ENCODE peak calls at places on chromosome 20, in eight cellular contexts. E is tibial artery; D is stimulated activated CD4-positive, alpha-beta T cell treated with anti-CD3 and anti-CD28 coated beads, Interleukin-15, amount 100 ng/mL, for 1 hour; K is globus pallidus; T is mucosa of gallbladder; B is GM04504; I is colonic mucosa; F is GM12891. M is an unnamed sample.
A peak's percentile ranks its signal among the peaks of the same experiment; 100 is the strongest.

GRCh38 chr20:3839328-3839727 is 7.3 kb upstream of the MAVS start:
- DNase-seq in E (no peak), D (no peak), K (no peak), T (no peak), B (no peak), I (no peak), F (no peak), M (no peak)

GRCh38 chr20:57211406-57211805 is 55.0 kb downstream of the BMP7 start:
- DNase-seq in E (no peak), D (no peak), K (no peak), T (no peak), B (no peak), I (no peak), F (no peak), M (no peak)

GRCh38 chr20:50456452-50457324 is 53.5 kb upstream of the PTPN1 start:
- DNase-seq in E (no peak), D (no peak), K (no peak), T (no peak), B (no peak), I (no peak), F (no peak), M (no peak)

GRCh38 chr20:43955244-43956191 is 40.9 kb downstream of the TOX2 start:
- DNase-seq in E (peak; percentile 35), D (no peak), K (no peak), T (no peak), B (peak; percentile 97), I (no peak), F (peak; percentile 42), M (no peak)

GRCh38 chr20:62216636-62217566 is 3.2 kb downstream of the HRH3 start:
- DNase-seq in E (no peak), D (no peak), K (no peak), T (no peak), B (no peak), I (no peak), F (no peak), M (no peak)

GRCh38 chr20:53503517-53503919 is 90.1 kb downstream of the ZNF217 start:
- DNase-seq in E (no peak), D (no peak), K (no peak), T (no peak), B (no peak), I (no peak), F (no peak), M (no peak)

GRCh38 chr20:43725666-43726065 is 1.1 kb downstream of the GTSF1L start:
- DNase-seq in E (no peak), D (no peak), K (no peak), T (no peak), B (no peak), I (no peak), F (no peak), M (no peak)

GRCh38 chr20:1654994-1655393 is 2.6 kb downstream of the SIRPG start:
- DNase-seq in E (no peak), D (no peak), K (no peak), T (no peak), B (no peak), I (no peak), F (no peak), M (no peak)

GRCh38 chr20:7722564-7722963 is 217.7 kb downstream of the HAO1 start:
- DNase-seq in E (no peak), D (no peak), K (no peak), T (no peak), B (no peak), I (no peak), F (no peak), M (no peak)

GRCh38 chr20:51826372-51826771 is 24.1 kb upstream of the SALL4 start:
- DNase-seq in E (no peak), D (no peak), K (no peak), T (no peak), B (no peak), I (no peak), F (no peak), M (no peak)

GRCh38 chr20:38260378-38261053 is at the start of gene KIAA1755:
- DNase-seq in E (no peak), D (no peak), K (peak; percentile 84), T (no peak), B (no peak), I (no peak), F (no peak), M (no peak)

GRCh38 chr20:19828233-19828632 is 70.2 kb downstream of the RIN2 start:
- DNase-seq in E (no peak), D (no peak), K (peak; percentile 45), T (no peak), B (no peak), I (peak; percentile 18), F (peak; percentile 45), M (no peak)

GRCh38 chr20:46215913-46216707 is 92.2 kb downstream of the CDH22 start:
- DNase-seq in E (no peak), D (no peak), K (no peak), T (peak; percentile 35), B (no peak), I (no peak), F (no peak), M (peak; percentile 49)

M was measured in G401.